ENCODE peak calls at places on chromosomes 7 and 10, in eight cellular contexts. I is PC-3, N is fibroblast of villous mesenchyme, T is astrocyte of the spinal cord, M is stomach, O is OCI-LY7, R is psoas muscle, U is A549. S is an unnamed sample.

GRCh38 chr10:71233491-71233892 is 21.1 kb downstream of the UNC5B start:
- DNase-seq in O (no peak), R (no peak), T (no peak), N (no peak), I (no peak), M (no peak), U (no peak), S (no peak)

GRCh38 chr10:124378817-124379510 is 39.8 kb downstream of the OAT start:
- DNase-seq in R (no peak), T (no peak), M (no peak), O (no peak), U (no peak), N (no peak), I (peak), S (no peak)

GRCh38 chr7:86785641-86786040 is 141.9 kb downstream of the GRM3 start:
- DNase-seq in N (no peak), U (no peak), I (no peak), M (no peak), T (no peak), O (no peak), R (no peak), S (no peak)

GRCh38 chr7:91247497-91247896 is 16.7 kb upstream of the FZD1 start:
- DNase-seq in N (peak), U (peak), T (no peak), O (no peak), M (no peak), I (no peak), R (no peak), S (no peak)

GRCh38 chr7:77202544-77202976 is 2.9 kb upstream of the FGL2 start:
- DNase-seq in O (no peak), N (peak), I (no peak), M (no peak), R (no peak), U (no peak), T (no peak), S (no peak)

GRCh38 chr10:74955796-74956195 is 129.4 kb downstream of the KAT6B start:
- DNase-seq in M (no peak), I (no peak), O (no peak), R (no peak), N (no peak), T (no peak), U (no peak), S (no peak)

GRCh38 chr7:121012919-121013318 is 24.4 kb downstream of the CPED1 start:
- DNase-seq in I (no peak), R (no peak), T (no peak), N (no peak), O (no peak), U (no peak), M (no peak), S (no peak)

GRCh38 chr7:132501956-132502355 is 74.3 kb downstream of the PLXNA4 start:
- DNase-seq in R (no peak), U (no peak), M (no peak), T (no peak), I (no peak), N (no peak), O (no peak), S (no peak)

GRCh38 chr10:103926722-103927319 is 8.8 kb upstream of the STN1 start:
- DNase-seq in N (no peak), O (no peak), M (no peak), I (no peak), T (no peak), R (no peak), U (no peak), S (no peak)

GRCh38 chr7:98110249-98111022 is 3.8 kb downstream of the LMTK2 start:
- DNase-seq in M (peak), O (no peak), T (no peak), U (peak), I (no peak), N (no peak), R (no peak), S (no peak)

GRCh38 chr7:98745722-98746318 is 124.0 kb downstream of the TMEM130 start:
- DNase-seq in M (peak), T (peak), O (peak), R (peak), I (peak), U (peak), N (peak), S (no peak)

GRCh38 chr7:67878808-67879207 is 882.2 kb downstream of the TYW1 start:
- DNase-seq in R (no peak), N (no peak), O (no peak), I (no peak), U (no peak), T (no peak), M (no peak), S (no peak)

GRCh38 chr7:80286611-80287010 is 152.0 kb downstream of the GNAI1 start:
- DNase-seq in U (no peak), N (no peak), R (no peak), O (no peak), M (no peak), T (no peak), I (no peak), S (no peak)

GRCh38 chr7:44290250-44290616 is 35.2 kb downstream of the CAMK2B start:
- DNase-seq in I (no peak), T (no peak), R (peak), O (no peak), M (peak), N (no peak), U (no peak), S (no peak)

GRCh38 chr10:77546048-77546447 is 91.6 kb downstream of the KCNMA1 start:
- DNase-seq in R (no peak), O (no peak), N (no peak), M (no peak), U (no peak), T (no peak), I (no peak), S (no peak)

GRCh38 chr10:77548157-77548556 is 89.5 kb downstream of the KCNMA1 start:
- DNase-seq in T (no peak), U (no peak), M (no peak), R (peak), N (no peak), O (no peak), I (no peak), S (no peak)

GRCh38 chr10:77548671-77549070 is 88.9 kb downstream of the KCNMA1 start:
- DNase-seq in M (no peak), I (peak), O (no peak), T (no peak), U (no peak), N (no peak), R (no peak), S (no peak)

GRCh38 chr10:77545585-77545984 is 92.0 kb downstream of the KCNMA1 start:
- DNase-seq in N (no peak), M (no peak), O (no peak), R (no peak), T (no peak), U (no peak), I (no peak), S (no peak)

DNA sequence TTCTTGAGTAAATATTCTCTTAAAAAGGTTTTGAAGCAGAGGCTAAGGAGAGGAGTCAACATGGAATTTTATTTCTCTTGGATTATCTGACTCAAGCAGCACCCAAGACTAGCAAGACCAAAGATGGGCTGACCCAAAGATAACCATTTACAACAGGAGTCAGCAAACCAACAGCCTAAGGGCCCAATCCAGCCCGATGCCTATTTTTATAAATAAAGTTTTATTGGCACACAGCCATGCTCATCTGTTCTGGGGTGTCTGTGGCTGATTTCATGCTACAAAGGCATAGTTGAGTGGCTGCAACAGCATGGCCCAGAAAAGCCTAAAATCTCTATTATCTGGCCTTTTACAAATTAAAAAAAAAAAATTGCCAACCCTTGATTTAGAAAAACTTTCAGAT is 90.0 kb downstream of the KCNMA1 start:
- DNase-seq in I (no peak), R (no peak), O (no peak), T (no peak), N (no peak), U (no peak), M (no peak), S (no peak)
- TF ChIP-seq CTCF in I (no peak), R (no peak), O (no peak), T (no peak), N (no peak), U (no peak), M (no peak), S (no peak)

GRCh38 chr10:30454744-30455498 is 20.9 kb downstream of the MAP3K8 start:
- DNase-seq in U (no peak), O (no peak), I (no peak), M (no peak), N (peak), R (no peak), T (peak), S (peak)
- H3K4me3 ChIP-seq in U (no peak), O (no peak), I (no peak), M (no peak), N (no peak), R (peak), T (no peak), S (no peak)

DNA sequence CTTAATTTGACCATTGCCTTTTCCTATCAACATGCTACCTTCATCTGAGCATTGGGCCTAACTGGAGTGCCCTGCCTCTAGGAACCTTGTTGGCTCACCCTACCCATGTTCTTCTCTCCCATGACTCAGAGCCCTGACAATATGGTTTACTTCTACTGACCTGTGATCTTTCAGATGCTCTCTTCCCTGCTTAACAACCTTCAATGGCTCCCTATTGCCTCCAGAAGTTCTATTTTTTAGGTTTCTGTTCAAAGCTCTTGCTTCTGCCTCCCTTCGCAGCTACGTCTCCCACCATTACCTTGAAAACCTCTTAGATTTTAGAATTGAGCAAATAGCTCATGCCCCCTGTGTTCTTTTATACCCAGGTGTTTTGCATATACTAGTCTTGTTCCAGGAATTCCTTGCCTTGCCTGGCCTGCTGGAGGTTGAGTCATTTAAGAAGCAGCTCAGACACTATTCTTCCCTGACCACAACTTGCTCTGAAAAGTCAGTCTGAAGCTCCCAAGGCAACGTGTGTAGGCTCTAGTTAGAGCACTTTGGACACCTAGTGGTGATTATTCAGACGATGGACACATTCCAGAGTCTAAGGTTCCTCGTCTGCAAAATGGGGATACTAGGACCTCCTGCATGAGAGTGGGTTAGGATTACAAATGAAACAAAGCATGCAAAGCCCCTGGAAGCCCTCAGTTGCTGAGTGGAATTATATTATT is 64.4 kb upstream of the EMX2 start:
- DNase-seq in N (peak), O (no peak), R (no peak), I (peak), U (peak), T (peak), M (no peak), S (peak)
- TF ChIP-seq CTCF in N (peak), O (peak), R (no peak), I (peak), U (peak), T (no peak), M (no peak), S (peak)

DNA sequence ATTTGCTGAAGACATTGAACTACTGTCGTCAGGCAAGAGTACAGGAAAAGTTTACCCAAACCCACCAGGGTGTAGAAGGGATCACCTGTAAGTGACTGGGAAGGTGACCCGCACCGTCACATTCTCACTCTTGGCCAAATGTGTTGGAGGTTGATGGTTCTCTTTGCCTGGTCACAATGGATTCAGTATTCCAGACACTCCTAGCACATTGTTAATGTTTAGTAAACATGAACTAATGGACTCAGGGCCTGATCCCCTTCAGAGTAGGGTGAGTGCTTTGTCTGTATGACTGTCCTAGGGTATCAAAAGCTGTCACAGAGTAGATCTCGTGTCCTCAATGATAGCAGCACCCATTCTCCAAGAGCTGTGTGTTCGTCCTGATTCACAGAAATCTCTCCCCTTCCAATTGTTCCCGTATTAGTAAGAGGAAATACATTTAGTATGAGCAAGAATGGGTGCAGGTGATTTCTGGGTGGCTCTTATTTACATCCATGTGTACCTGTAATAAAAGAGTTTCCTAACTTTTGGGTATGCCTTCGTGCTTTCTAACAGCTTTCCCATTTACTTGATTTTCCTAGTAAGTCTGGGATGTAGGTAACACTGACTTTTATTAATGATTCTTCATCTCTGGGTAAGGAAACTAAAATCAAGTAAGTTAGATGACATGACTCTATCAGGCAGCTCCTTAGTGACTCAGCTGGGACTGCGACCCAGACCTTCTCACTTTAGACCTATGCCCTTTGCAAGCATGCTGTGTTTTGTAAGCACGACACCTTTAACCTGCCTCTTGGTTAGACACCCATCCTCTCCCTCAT is 4.7 kb downstream of the EEPD1 start:
- DNase-seq in R (no peak), T (no peak), M (no peak), N (no peak), O (no peak), I (peak), U (no peak), S (no peak)
- H3K4me3 ChIP-seq in R (peak), T (no peak), M (no peak), N (no peak), O (no peak), I (peak), U (no peak), S (no peak)

GRCh38 chr10:33494694-33495093 is 160.2 kb upstream of the NRP1 start:
- DNase-seq in I (no peak), M (no peak), T (no peak), N (no peak), O (no peak), R (no peak), U (no peak), S (no peak)

GRCh38 chr10:33497338-33497737 is 162.9 kb upstream of the NRP1 start:
- DNase-seq in M (no peak), I (no peak), R (no peak), U (no peak), T (no peak), N (no peak), O (no peak), S (no peak)

GRCh38 chr10:33496096-33496495 is 161.6 kb upstream of the NRP1 start:
- DNase-seq in U (no peak), M (no peak), N (no peak), T (no peak), O (no peak), R (no peak), I (no peak), S (no peak)

GRCh38 chr10:33492914-33493313 is 158.4 kb upstream of the NRP1 start:
- DNase-seq in N (peak), I (no peak), T (no peak), O (no peak), M (no peak), U (no peak), R (no peak), S (no peak)

DNA sequence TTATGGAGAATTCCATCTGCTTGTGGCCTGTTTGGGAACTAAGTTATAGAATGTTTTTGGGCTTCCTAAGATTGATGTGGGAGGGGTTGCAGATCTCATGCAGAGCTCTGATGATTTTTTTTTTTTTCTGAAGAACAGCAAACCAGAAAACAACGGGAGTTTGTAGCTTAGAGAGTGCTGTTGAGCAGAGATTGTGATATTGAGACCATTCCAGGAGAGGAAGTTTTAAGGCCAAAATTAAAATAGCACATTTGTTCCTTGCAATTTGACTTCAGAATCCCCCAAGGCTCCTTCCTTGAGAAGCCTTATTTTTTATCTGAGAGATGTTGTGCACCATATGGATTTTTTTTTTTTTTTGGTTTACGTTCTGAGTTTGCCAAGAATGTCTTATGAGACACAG is 159.5 kb upstream of the NRP1 start:
- DNase-seq in O (no peak), R (no peak), N (no peak), I (no peak), M (no peak), T (no peak), U (no peak), S (no peak)
- TF ChIP-seq CTCF in O (no peak), R (no peak), N (no peak), I (no peak), M (no peak), T (no peak), U (no peak), S (no peak)

GRCh38 chr7:27239780-27240731 is 2.5 kb upstream of the EVX1 start:
- DNase-seq in U (no peak), T (no peak), N (no peak), I (no peak), M (no peak), R (no peak), O (no peak), S (no peak)

GRCh38 chr7:27237735-27238334 is 4.8 kb upstream of the EVX1 start:
- DNase-seq in T (no peak), M (no peak), I (peak), N (peak), R (no peak), U (no peak), O (no peak), S (peak)

GRCh38 chr7:27241189-27242045 is 1.2 kb upstream of the EVX1 start:
- DNase-seq in T (no peak), N (no peak), I (no peak), R (no peak), O (no peak), U (no peak), M (no peak), S (no peak)

GRCh38 chr7:27242046-27242579 is 489 bp upstream of the EVX1 start:
- DNase-seq in N (no peak), I (no peak), M (no peak), U (no peak), R (no peak), O (no peak), T (no peak), S (no peak)

GRCh38 chr7:27238979-27239779 is 3.4 kb upstream of the EVX1 start:
- DNase-seq in T (no peak), U (no peak), N (no peak), O (no peak), I (no peak), M (no peak), R (no peak), S (no peak)
- H3K4me3 ChIP-seq in T (no peak), U (no peak), N (peak), O (no peak), I (no peak), M (peak), R (peak), S (no peak)

GRCh38 chr7:47944536-47945260 is 3.6 kb downstream of the PKD1L1 start:
- DNase-seq in R (no peak), N (no peak), U (no peak), M (no peak), T (no peak), I (no peak), O (no peak), S (no peak)

GRCh38 chr7:47943676-47944474 is 4.4 kb downstream of the PKD1L1 start:
- DNase-seq in M (no peak), O (no peak), T (no peak), R (no peak), I (no peak), U (no peak), N (no peak), S (no peak)

GRCh38 chr7:47947355-47947749 is 914 bp downstream of the PKD1L1 start:
- DNase-seq in N (no peak), M (no peak), U (no peak), I (no peak), R (no peak), T (no peak), O (no peak), S (no peak)

GRCh38 chr7:47946581-47947354 is 1.5 kb downstream of the PKD1L1 start:
- DNase-seq in U (no peak), N (no peak), M (no peak), O (no peak), T (no peak), R (no peak), I (no peak), S (no peak)

DNA sequence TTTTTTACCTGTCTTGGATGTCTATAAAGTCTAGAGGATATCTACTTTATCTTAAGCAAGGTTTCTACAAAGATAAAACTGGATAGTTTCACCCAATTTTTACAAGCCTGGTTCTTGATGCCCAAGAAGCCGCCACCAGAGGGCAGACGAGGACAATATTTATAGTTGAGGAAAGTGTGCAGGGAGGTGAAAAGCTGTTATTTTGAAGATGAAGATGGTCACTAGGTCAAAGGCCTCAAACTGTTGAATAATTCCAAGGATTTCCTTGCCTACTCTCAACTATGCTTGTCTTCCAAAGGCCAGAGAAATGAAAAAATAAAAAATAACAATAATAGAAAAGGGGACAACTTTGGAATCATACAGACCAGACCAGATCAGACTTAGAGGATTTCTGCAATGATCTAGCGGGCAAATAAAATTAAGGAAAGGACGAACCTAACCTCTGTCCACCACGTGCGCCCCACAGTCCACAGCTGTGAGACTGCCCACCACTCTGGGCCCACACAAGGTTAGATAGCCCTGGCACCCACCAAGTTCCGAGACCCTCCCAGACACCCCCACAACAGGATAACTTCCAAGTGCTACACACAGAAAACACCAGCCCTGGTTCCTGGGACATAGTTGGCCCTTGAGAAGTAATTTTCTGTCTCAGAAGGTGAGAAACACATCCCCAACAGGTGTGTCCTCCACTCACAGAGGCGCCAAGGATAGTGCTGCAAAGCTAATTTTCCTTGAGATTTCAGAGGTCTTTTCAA is 2.8 kb downstream of the PKD1L1 start:
- DNase-seq in O (peak), I (peak), U (peak), T (peak), M (peak), N (peak), R (peak), S (no peak)
- TF ChIP-seq CTCF in O (peak), I (peak), U (peak), T (peak), M (peak), N (peak), R (peak), S (peak)

GRCh38 chr10:43076311-43076875 is 476 bp upstream of the RET start:
- DNase-seq in T (peak), M (no peak), I (no peak), U (peak), O (no peak), R (peak), N (no peak), S (no peak)
- H3K4me3 ChIP-seq in T (no peak), M (peak), I (no peak), U (peak), O (no peak), R (peak), N (peak), S (no peak)

GRCh38 chr7:138726288-138726687 is 25.1 kb upstream of the SVOPL start:
- DNase-seq in N (no peak), O (no peak), M (no peak), I (peak), R (no peak), T (no peak), U (no peak), S (no peak)
- TF ChIP-seq CTCF in N (no peak), O (peak), M (no peak), I (peak), R (no peak), T (no peak), U (no peak), S (no peak)